ENCODE peak calls at places on chromosomes 3 and 15, in nine cellular contexts. G is HFFc6; M is A673; J is CD4-positive, alpha-beta T cell; A is cardiac fibroblast; H is AG04450; Y is A549; R is fibroblast of villous mesenchyme; W is left ventricle myocardium inferior. P is an unnamed sample.

GRCh38 chr3:8656240-8656639 is 11.6 kb upstream of the SSUH2 start:
- DNase-seq in R (no peak), G (no peak), A (no peak), W (no peak), M (no peak), J (no peak), Y (no peak), H (no peak), P (no peak)

GRCh38 chr3:4712109-4712508 is 219.0 kb downstream of the ITPR1 start:
- DNase-seq in R (peak; percentile 94), G (peak; percentile 57), M (no peak), W (no peak), A (peak; percentile 59), J (no peak), H (no peak), Y (no peak), P (peak; percentile 59)

GRCh38 chr3:120795017-120795648 is 52.6 kb downstream of the GTF2E1 start:
- DNase-seq in G (peak; percentile 84), R (peak; percentile 86), W (peak; percentile 71), J (peak; percentile 83), H (peak; percentile 42), A (peak; percentile 89), M (peak; percentile 84), Y (peak; percentile 33), P (peak; percentile 98)

GRCh38 chr15:73996939-73997338 is 2.4 kb downstream of the PML start:
- DNase-seq in M (peak; percentile 66), H (no peak), G (peak; percentile 26), W (no peak), R (peak; percentile 89), A (peak; percentile 73), Y (no peak), J (no peak), P (no peak)

GRCh38 chr15:27358751-27359434 is 387.9 kb downstream of the GABRG3 start:
- DNase-seq in A (no peak), W (no peak), G (no peak), M (peak; percentile 1), Y (no peak), R (no peak), H (no peak), J (no peak), P (no peak)

GRCh38 chr15:91456251-91456718 is 356.2 kb downstream of the SV2B start:
- DNase-seq in Y (no peak), J (no peak), G (peak; percentile 6), W (no peak), A (peak; percentile 87), H (peak; percentile 34), R (no peak), M (peak; percentile 33), P (no peak)

GRCh38 chr3:188947983-188948657 is 223.7 kb upstream of the TPRG1 start:
- DNase-seq in M (peak; percentile 96), Y (peak; percentile 87), A (peak; percentile 99), R (peak; percentile 100), G (peak; percentile 85), J (no peak), W (peak; percentile 92), H (no peak), P (peak; percentile 80)

GRCh38 chr3:38125305-38126120 is 11.4 kb downstream of the ACAA1 start:
- DNase-seq in G (no peak), Y (no peak), J (no peak), W (no peak), A (no peak), M (no peak), H (no peak), R (no peak), P (peak; percentile 7)

GRCh38 chr15:85430406-85431204 is 50.2 kb downstream of the AKAP13 start:
- DNase-seq in J (no peak), R (no peak), G (no peak), W (no peak), H (no peak), A (no peak), M (no peak), Y (no peak), P (no peak)

GRCh38 chr15:101808201-101808600 is 3.8 kb upstream of the OR4F15 start:
- DNase-seq in G (peak; percentile 55), H (peak; percentile 48), J (no peak), Y (no peak), R (no peak), W (no peak), M (no peak), A (peak; percentile 2), P (no peak)

GRCh38 chr3:150956376-150956775 is 16.2 kb downstream of the CLRN1 start:
- DNase-seq in M (peak; percentile 10), R (peak; percentile 30), G (peak; percentile 30), H (no peak), A (peak; percentile 59), W (no peak), J (no peak), Y (no peak), P (no peak)

GRCh38 chr3:81876826-81877225 is 115.4 kb upstream of the GBE1 start:
- DNase-seq in M (no peak), A (no peak), J (no peak), G (no peak), Y (no peak), W (no peak), H (no peak), R (no peak), P (no peak)

GRCh38 chr3:197186887-197187588 is 111.4 kb downstream of the DLG1 start:
- DNase-seq in W (no peak), J (no peak), A (peak; percentile 75), M (peak; percentile 81), G (peak; percentile 37), R (peak; percentile 76), H (peak; percentile 16), Y (peak; percentile 4), P (no peak)

GRCh38 chr3:179149239-179149887 is 1.2 kb downstream of the PIK3CA start:
- DNase-seq in Y (peak; percentile 1), R (peak; percentile 39), A (peak; percentile 56), H (no peak), G (no peak), M (no peak), W (no peak), J (peak; percentile 24), P (no peak)

GRCh38 chr3:105608623-105609022 is 241.9 kb downstream of the ALCAM start:
- DNase-seq in R (peak; percentile 57), W (peak; percentile 25), Y (no peak), M (no peak), H (no peak), G (no peak), J (no peak), A (no peak), P (no peak)

GRCh38 chr3:171113716-171114115 is 87.2 kb upstream of the SLC2A2 start:
- DNase-seq in G (no peak), H (no peak), M (peak; percentile 25), A (no peak), Y (no peak), W (no peak), J (no peak), R (no peak), P (no peak)

GRCh38 chr3:95459706-95460105 is 1354.7 kb upstream of the EPHA6 start:
- DNase-seq in H (no peak), A (no peak), J (no peak), W (no peak), G (no peak), R (no peak), M (no peak), Y (no peak), P (no peak)

GRCh38 chr3:12556243-12556722 is 604 bp upstream of the MKRN2 start:
- DNase-seq in J (no peak), Y (no peak), R (no peak), W (no peak), G (no peak), H (no peak), M (no peak), A (no peak), P (no peak)

GRCh38 chr3:12549971-12550760 is 4.9 kb upstream of the MKRN2OS start:
- DNase-seq in J (no peak), M (no peak), A (no peak), Y (no peak), G (no peak), W (no peak), R (no peak), H (no peak), P (no peak)

GRCh38 chr3:12557472-12558105 is 702 bp downstream of the MKRN2 start:
- DNase-seq in A (peak; percentile 69), G (peak; percentile 48), H (no peak), R (peak; percentile 72), W (no peak), Y (no peak), M (peak; percentile 15), J (no peak), P (no peak)

GRCh38 chr3:12556723-12557471 is at the start of gene MKRN2:
- DNase-seq in R (peak; percentile 84), A (peak; percentile 85), W (peak; percentile 88), Y (peak; percentile 74), M (peak; percentile 93), J (peak; percentile 71), H (peak; percentile 27), G (peak; percentile 72), P (peak; percentile 58)

DNA sequence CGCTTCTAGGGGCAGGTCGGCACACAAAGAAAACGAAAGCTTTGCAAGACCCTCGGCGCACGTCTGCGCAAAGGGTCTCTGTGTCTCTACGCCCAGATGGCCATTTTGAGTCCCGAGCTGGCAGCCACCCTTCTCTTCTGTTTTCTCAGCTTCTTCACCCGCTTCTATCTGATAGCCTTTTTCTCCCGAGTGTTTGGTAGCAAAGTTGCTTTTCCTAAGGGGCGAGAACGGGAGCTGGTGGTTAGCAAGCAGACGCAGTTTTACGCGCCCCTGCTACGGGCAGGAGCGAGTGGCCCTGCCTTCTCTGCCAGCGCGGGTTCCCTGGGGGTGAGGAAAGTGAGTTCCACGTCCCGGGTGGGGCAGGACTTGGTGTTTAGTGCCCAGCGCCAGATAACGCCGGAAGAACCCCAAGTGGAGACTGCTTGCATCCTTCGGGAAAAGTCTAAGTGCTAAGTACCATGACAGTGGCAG is 2.9 kb upstream of the MKRN2 start:
- DNase-seq in H (no peak), R (peak; percentile 33), G (peak; percentile 31), W (no peak), Y (no peak), J (no peak), A (peak; percentile 42), M (peak; percentile 82), P (no peak)
- TF ChIP-seq CTCF in H (no peak), R (no peak), G (no peak), W (no peak), Y (no peak), J (no peak), A (no peak), M (no peak), P (no peak)

GRCh38 chr15:51100785-51101489 is 6.2 kb upstream of the TNFAIP8L3 start:
- DNase-seq in A (no peak), G (no peak), R (no peak), H (no peak), W (no peak), J (no peak), M (no peak), Y (no peak), P (no peak)
- TF ChIP-seq CTCF in A (no peak), G (no peak), R (no peak), H (no peak), W (no peak), J (no peak), M (no peak), Y (no peak), P (no peak)

GRCh38 chr3:136698361-136698760 is 53.8 kb downstream of the STAG1 start:
- DNase-seq in G (no peak), M (no peak), H (no peak), A (no peak), R (no peak), J (no peak), Y (no peak), W (no peak), P (no peak)
- TF ChIP-seq CTCF in G (peak; percentile 40), M (no peak), H (peak; percentile 3), A (no peak), R (no peak), J (no peak), Y (no peak), W (no peak), P (no peak)

GRCh38 chr3:99875925-99876781 is 58.5 kb downstream of the CMSS1 start:
- DNase-seq in M (peak; percentile 88), R (peak; percentile 83), J (peak; percentile 49), Y (peak; percentile 20), H (no peak), A (peak; percentile 76), W (peak; percentile 85), G (peak; percentile 47), P (peak; percentile 39)
- TF ChIP-seq CTCF in M (no peak), R (no peak), J (no peak), Y (no peak), H (no peak), A (no peak), W (peak; percentile 20), G (peak; percentile 28), P (no peak)